ENCODE peak calls at places on chromosome 16, in four cellular contexts. D is thoracic aorta; L is vagina; R is CD8-positive, alpha-beta T cell. T is an unnamed sample. For H3K4me1 and H3K36me3, the result is how much of the 10 kb centered on the place peaks cover.

GRCh38 chr16:6104423-6104822 is 1006.8 kb upstream of the EEF2KMT start:
- DNase-seq in R (no peak), L (no peak), D (no peak), T (no peak)

GRCh38 chr16:4182581-4183257 is 59.2 kb downstream of the SRL start:
- DNase-seq in L (no peak), D (no peak), R (no peak), T (no peak)

GRCh38 chr16:27080870-27081269 is 14.1 kb downstream of the C16orf82 start:
- DNase-seq in L (no peak), D (no peak), R (no peak), T (no peak)

GRCh38 chr16:68823401-68823800 is 19.9 kb upstream of the TANGO6 start:
- DNase-seq in D (no peak), L (no peak), R (no peak), T (peak)

GRCh38 chr16:24771779-24772157 is 42.3 kb downstream of the TNRC6A start:
- DNase-seq in D (no peak), L (no peak), R (no peak), T (no peak)

GRCh38 chr16:85136213-85136704 is 24.0 kb upstream of the CIBAR2 start:
- DNase-seq in L (no peak), D (no peak), R (no peak), T (peak)

GRCh38 chr16:272633-273546 is 2.9 kb downstream of the RGS11 start:
- DNase-seq in L (no peak), D (no peak), R (no peak), T (peak)

GRCh38 chr16:85583491-85584181 is 29.5 kb upstream of the GSE1 start:
- DNase-seq in L (no peak), R (no peak), D (no peak), T (peak)

GRCh38 chr16:588639-588888 is 1.3 kb upstream of the RAB40C start:
- DNase-seq in D (peak), R (peak), L (no peak), T (no peak)

GRCh38 chr16:35629001-35629400 is 2169.6 kb downstream of the TP53TG3F start:
- DNase-seq in L (no peak), D (no peak), R (no peak), T (no peak)

GRCh38 chr16:12208341-12209035 is 232.0 kb downstream of the SNX29 start:
- DNase-seq in D (no peak), R (no peak), L (no peak), T (no peak)

GRCh38 chr16:31267332-31268032 is 7.7 kb downstream of the ITGAM start:
- DNase-seq in R (no peak), L (no peak), D (no peak), T (no peak)

GRCh38 chr16:31265329-31266245 is 5.8 kb downstream of the ITGAM start:
- DNase-seq in D (no peak), L (no peak), R (peak), T (peak)

GRCh38 chr16:73253922-73254480 is 206.1 kb upstream of the ZFHX3 start:
- DNase-seq in D (no peak), R (no peak), L (no peak), T (no peak)

GRCh38 chr16:85553436-85554113 is 59.5 kb upstream of the GSE1 start:
- DNase-seq in R (no peak), D (no peak), L (no peak), T (peak)

GRCh38 chr16:15703029-15703736 is 53.1 kb downstream of the NDE1 start:
- DNase-seq in D (no peak), R (no peak), L (no peak), T (no peak)

GRCh38 chr16:85419503-85420408 is 193.4 kb upstream of the GSE1 start:
- DNase-seq in R (no peak), L (no peak), D (no peak), T (no peak)

GRCh38 chr16:20348365-20349185 is 3.9 kb downstream of the UMOD start:
- DNase-seq in D (no peak), L (no peak), R (no peak), T (no peak)

GRCh38 chr16:57618306-57619132 is 9.9 kb upstream of the ADGRG1 start:
- DNase-seq in D (no peak), R (no peak), L (no peak), T (peak)

GRCh38 chr16:72974142-72974769 is 73.7 kb downstream of the ZFHX3 start:
- DNase-seq in R (no peak), D (no peak), L (no peak), T (no peak)

GRCh38 chr16:80664226-80664625 is 123.4 kb downstream of the DYNLRB2 start:
- DNase-seq in L (no peak), D (no peak), R (no peak), T (no peak)

GRCh38 chr16:63346000-63346399 is 1309.8 kb upstream of the CDH8 start:
- DNase-seq in L (no peak), D (no peak), R (no peak), T (no peak)

GRCh38 chr16:14377326-14377725 is 252.7 kb downstream of the PARN start:
- DNase-seq in D (no peak), R (no peak), L (no peak), T (no peak)
- H3K4me1 ChIP-seq in D (under half), R (under half), L (under half), T (under half)

DNA sequence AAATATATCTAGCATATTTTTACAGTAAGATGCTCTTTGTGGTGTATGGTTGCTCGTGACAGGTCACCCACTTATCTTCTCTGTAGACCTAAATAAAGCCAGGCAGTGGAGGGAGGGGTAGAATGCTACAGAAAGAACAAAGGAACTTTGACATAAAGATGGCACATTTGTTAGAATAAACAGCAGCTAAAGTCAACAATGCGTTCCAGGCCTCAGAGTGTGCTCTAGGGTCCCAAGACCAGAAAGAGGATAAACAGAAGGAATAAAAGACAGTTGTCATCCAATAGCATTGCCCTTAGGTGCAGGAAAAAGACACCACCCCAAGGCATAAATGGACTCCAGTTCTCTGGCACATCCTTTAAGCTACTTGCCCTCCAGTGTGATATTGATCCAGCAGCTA is 523.0 kb upstream of the CDH11 start:
- DNase-seq in R (no peak), D (no peak), L (no peak), T (no peak)
- H3K36me3 ChIP-seq in R (under half), D (under half), L (under half), T (under half)

GRCh38 chr16:28316056-28316455 is 23.7 kb downstream of the SBK1 start:
- DNase-seq in R (no peak), L (no peak), D (no peak), T (peak)
- H3K4me3 ChIP-seq in R (no peak), L (no peak), D (no peak), T (no peak)

DNA sequence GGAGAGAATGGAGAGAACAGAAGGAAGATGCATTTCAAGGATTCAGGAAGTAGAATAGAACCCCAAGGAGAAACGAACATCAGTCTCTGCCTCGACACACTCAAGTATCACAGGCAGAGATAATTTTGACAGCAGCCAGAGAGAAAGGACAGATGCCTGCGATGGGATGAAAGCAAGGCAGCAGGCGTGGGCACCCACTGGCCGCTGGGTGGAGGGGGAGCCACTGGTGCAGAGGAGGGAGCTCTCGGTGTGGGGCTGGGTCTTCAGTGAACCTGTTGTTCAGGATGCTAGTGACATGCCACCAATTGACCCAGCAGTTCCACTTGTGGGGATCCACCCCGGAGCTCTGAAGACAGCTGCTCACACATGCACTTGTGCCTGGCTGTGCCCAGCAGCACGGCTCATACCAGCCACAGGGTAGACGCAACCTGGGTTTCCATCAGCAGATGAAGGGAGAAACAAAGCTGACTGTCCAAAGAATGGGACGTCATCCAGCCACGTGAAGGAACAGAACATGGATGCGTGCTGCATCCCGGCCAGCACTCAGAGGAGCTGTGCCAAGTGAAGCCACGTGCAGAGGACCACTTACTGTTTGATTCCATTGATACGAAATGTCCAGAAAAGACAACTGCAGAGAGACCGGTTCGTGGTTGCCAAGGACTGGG is 127.0 kb downstream of the BANP start:
- DNase-seq in D (no peak), R (no peak), L (no peak), T (no peak)
- H3K4me1 ChIP-seq in D (under half), R (under half), L (under half), T (under half)

GRCh38 chr16:71870818-71871217 is 13.2 kb downstream of the ZNF821 start:
- DNase-seq in D (no peak), L (no peak), R (no peak), T (no peak)

GRCh38 chr16:71865173-71865863 is 18.7 kb downstream of the ZNF821 start:
- DNase-seq in D (no peak), R (no peak), L (no peak), T (no peak)

GRCh38 chr16:71869089-71869488 is 14.9 kb downstream of the ZNF821 start:
- DNase-seq in D (no peak), L (no peak), R (no peak), T (no peak)

GRCh38 chr16:71863995-71864394 is 18.2 kb downstream of the ATXN1L start:
- DNase-seq in D (no peak), R (no peak), L (no peak), T (no peak)

GRCh38 chr16:71867934-71868333 is 16.0 kb downstream of the ZNF821 start:
- DNase-seq in D (no peak), R (no peak), L (no peak), T (no peak)
- H3K36me3 ChIP-seq in D (under half), R (under half), L (under half), T (under half)

GRCh38 chr16:29987371-29988085 is 7.9 kb downstream of the HIRIP3 start:
- DNase-seq in R (no peak), D (no peak), L (no peak), T (no peak)
- H3K4me3 ChIP-seq in R (no peak), D (no peak), L (no peak), T (no peak)

T was measured in osteoblast.